ENCODE peak calls at places on chromosomes 12 and 14, in five cellular contexts. O is aorta, Z is H4, P is kidney epithelial cell, M is endothelial cell. V is an unnamed sample.

GRCh38 chr12:127401005-127401404 is 866.0 kb upstream of the TMEM132C start:
- DNase-seq in Z (no peak), M (no peak), P (no peak), O (no peak), V (no peak)

GRCh38 chr14:55328317-55328716 is 57.1 kb downstream of the FBXO34 start:
- DNase-seq in Z (no peak), O (no peak), M (no peak), P (no peak), V (no peak)

GRCh38 chr14:37622231-37622923 is 26.9 kb downstream of the TTC6 start:
- DNase-seq in Z (no peak), M (peak), P (no peak), O (no peak), V (peak)

GRCh38 chr12:68636268-68636667 is 25.6 kb downstream of the RAP1B start:
- DNase-seq in M (no peak), O (no peak), P (no peak), Z (peak), V (no peak)

GRCh38 chr12:25025951-25026490 is 77.1 kb upstream of the BCAT1 start:
- DNase-seq in O (no peak), P (no peak), M (no peak), Z (no peak), V (no peak)

GRCh38 chr14:104598461-104599273 is 5.9 kb downstream of the TMEM179 start:
- DNase-seq in M (no peak), Z (no peak), P (no peak), O (no peak), V (no peak)

GRCh38 chr12:39905152-39905551 is 200.7 kb downstream of the SLC2A13 start:
- DNase-seq in P (no peak), Z (peak), O (peak), M (no peak), V (no peak)

GRCh38 chr14:32345311-32345771 is 16.2 kb downstream of the AKAP6 start:
- DNase-seq in P (no peak), O (no peak), Z (no peak), M (no peak), V (no peak)

GRCh38 chr12:54596526-54596946 is 8.1 kb upstream of the PPP1R1A start:
- DNase-seq in Z (peak), O (peak), M (peak), P (no peak), V (peak)

GRCh38 chr14:92759679-92760523 is 11.5 kb upstream of the LGMN start:
- DNase-seq in O (no peak), P (no peak), M (no peak), Z (no peak), V (no peak)

GRCh38 chr12:122842505-122843405 is 7.5 kb downstream of the HIP1R start:
- DNase-seq in M (no peak), Z (no peak), P (no peak), O (no peak), V (no peak)

GRCh38 chr14:98602983-98603382 is 669.0 kb downstream of the BCL11B start:
- DNase-seq in O (no peak), P (no peak), Z (no peak), M (no peak), V (no peak)

GRCh38 chr12:52735816-52736632 is 32.7 kb upstream of the KRT77 start:
- DNase-seq in Z (no peak), O (no peak), P (no peak), M (no peak), V (no peak)

GRCh38 chr12:104060791-104061190 is 3.5 kb upstream of the HCFC2 start:
- DNase-seq in O (no peak), P (no peak), M (no peak), Z (no peak), V (no peak)

GRCh38 chr14:69037790-69038448 is 58.8 kb upstream of the ACTN1 start:
- DNase-seq in O (no peak), P (no peak), Z (peak), M (no peak), V (no peak)

GRCh38 chr12:460301-461230 is 827 bp downstream of the B4GALNT3 start:
- DNase-seq in M (peak), P (no peak), Z (no peak), O (peak), V (peak)

GRCh38 chr12:72957454-72957853 is 685.3 kb downstream of the TRHDE start:
- DNase-seq in Z (no peak), O (no peak), M (no peak), P (no peak), V (no peak)

GRCh38 chr12:54993181-54993835 is 8.7 kb upstream of the TESPA1 start:
- DNase-seq in P (no peak), Z (peak), M (peak), O (no peak), V (peak)

GRCh38 chr12:48998497-48999353 is 450 bp downstream of the DDN start:
- DNase-seq in M (no peak), O (no peak), P (no peak), Z (no peak), V (no peak)

GRCh38 chr12:64058541-64059321 is 163.4 kb downstream of the KICS2 start:
- DNase-seq in O (no peak), Z (no peak), P (no peak), M (no peak), V (no peak)

GRCh38 chr12:75990189-75990912 is 41.2 kb downstream of the PHLDA1 start:
- DNase-seq in P (no peak), O (no peak), M (no peak), Z (no peak), V (no peak)

GRCh38 chr12:109879332-109880048 is 851 bp downstream of the GLTP start:
- DNase-seq in P (no peak), M (no peak), Z (no peak), O (peak), V (no peak)

GRCh38 chr12:25052191-25053020 is 103.5 kb upstream of the BCAT1 start:
- DNase-seq in M (no peak), Z (no peak), O (peak), P (no peak), V (no peak)